ENCODE peak calls at places on chromosomes 11 and 22, in five cellular contexts. P is transverse colon, A is activated T-cell treated with anti-CD3 and anti-CD28 coated beads for 1 hour, Z is posterior cingulate gyrus, H is putamen. T is an unnamed sample.

GRCh38 chr11:111905391-111905790 is 6.2 kb downstream of the CRYAB start:
- DNase-seq in P (no peak), H (no peak), A (no peak), Z (no peak), T (no peak)

GRCh38 chr11:48052183-48053040 is 72.1 kb downstream of the PTPRJ start:
- DNase-seq in Z (peak; percentile 62), A (no peak), H (no peak), P (peak; percentile 25), T (no peak)

GRCh38 chr11:45097721-45098493 is 48.5 kb upstream of the PRDM11 start:
- DNase-seq in P (peak; percentile 47), H (no peak), A (no peak), Z (no peak), T (no peak)

GRCh38 chr11:134207538-134208239 is 16.1 kb downstream of the NCAPD3 start:
- DNase-seq in P (peak; percentile 47), H (no peak), A (peak; percentile 57), Z (no peak), T (no peak)

GRCh38 chr22:37870273-37870672 is 21.1 kb downstream of the EIF3L start:
- DNase-seq in A (no peak), Z (peak; percentile 25), H (no peak), P (no peak), T (no peak)

GRCh38 chr11:35169754-35170153 is 30.8 kb downstream of the CD44 start:
- DNase-seq in Z (no peak), P (no peak), H (no peak), A (no peak), T (no peak)

GRCh38 chr11:117230286-117230961 is 1.4 kb downstream of the PCSK7 start:
- DNase-seq in H (no peak), Z (no peak), A (no peak), P (no peak), T (no peak)

GRCh38 chr11:7020183-7020917 is at the start of the genes NLRP14 and ZNF214:
- DNase-seq in P (peak; percentile 94), H (peak; percentile 89), A (no peak), Z (peak; percentile 97), T (peak; percentile 82)

GRCh38 chr22:35727436-35727835 is 9.8 kb downstream of the APOL5 start:
- DNase-seq in H (no peak), P (no peak), Z (no peak), A (no peak), T (no peak)

GRCh38 chr11:104127828-104128227 is 36.1 kb downstream of the PDGFD start:
- DNase-seq in Z (no peak), P (no peak), A (no peak), H (no peak), T (no peak)

GRCh38 chr11:1748467-1749019 is 1.9 kb downstream of the IFITM10 start:
- DNase-seq in Z (no peak), P (no peak), A (no peak), H (no peak), T (no peak)

GRCh38 chr11:73894725-73895335 is 18.0 kb downstream of the PAAF1 start:
- DNase-seq in A (no peak), Z (no peak), H (no peak), P (no peak), T (no peak)

GRCh38 chr22:49879871-49880270 is 26.2 kb downstream of the ZBED4 start:
- DNase-seq in H (no peak), Z (no peak), P (no peak), A (no peak), T (no peak)

GRCh38 chr11:56188602-56189001 is 12.2 kb downstream of the OR5J2 start:
- DNase-seq in P (no peak), H (no peak), Z (no peak), A (no peak), T (no peak)

GRCh38 chr11:115521874-115522273 is 17.7 kb upstream of the CADM1 start:
- DNase-seq in A (no peak), P (no peak), H (no peak), Z (no peak), T (no peak)

GRCh38 chr11:77259681-77260080 is 41.8 kb downstream of the GDPD4 start:
- DNase-seq in P (no peak), H (no peak), Z (no peak), A (no peak), T (no peak)

GRCh38 chr11:19393119-19393518 is 152.4 kb upstream of the E2F8 start:
- DNase-seq in H (no peak), P (no peak), Z (no peak), A (no peak), T (no peak)

GRCh38 chr11:64844330-64845124 is at the start of gene CDC42BPG:
- DNase-seq in P (peak; percentile 91), A (peak; percentile 58), Z (no peak), H (no peak), T (no peak)

GRCh38 chr11:86955674-86956522 is 703 bp upstream of the FZD4 start:
- DNase-seq in A (no peak), P (peak; percentile 85), Z (peak; percentile 95), H (peak; percentile 43), T (no peak)

GRCh38 chr11:44080951-44081350 is 14.5 kb upstream of the EXT2 start:
- DNase-seq in Z (no peak), P (no peak), H (no peak), A (no peak), T (no peak)

GRCh38 chr11:36015806-36016205 is 71.9 kb downstream of the LDLRAD3 start:
- DNase-seq in Z (no peak), H (peak; percentile 55), A (no peak), P (no peak), T (peak; percentile 23)

GRCh38 chr11:71253794-71254193 is 1.4 kb upstream of the SHANK2 start:
- DNase-seq in H (no peak), P (no peak), Z (no peak), A (no peak), T (no peak)